ENCODE peak calls at places on chromosomes 7 and 10, in ten cellular contexts. D is CD8-positive, alpha-beta memory T cell; M is AG04450; B is mucosa of descending colon; O is GM23338; G is AG10803; K is CD4-positive, alpha-beta memory T cell; X is GM06990; N is foreskin fibroblast; Q is right cardiac atrium. A is an unnamed sample.

GRCh38 chr10:11311027-11311426 is 293.4 kb downstream of the CELF2 start:
- DNase-seq in D (no peak), M (no peak), B (no peak), O (no peak), G (no peak), K (no peak), X (no peak), N (no peak), Q (no peak), A (no peak)

GRCh38 chr10:50622497-50623298 is 1.1 kb downstream of the SGMS1 start:
- DNase-seq in D (peak), M (no peak), B (peak), O (peak), G (peak), K (peak), X (peak), N (peak), Q (peak), A (peak)

GRCh38 chr7:10998984-10999757 is 25.5 kb downstream of the PHF14 start:
- DNase-seq in D (no peak), M (no peak), B (no peak), O (no peak), G (no peak), K (no peak), X (no peak), N (no peak), Q (no peak), A (no peak)

GRCh38 chr10:62047960-62048383 is 146.5 kb downstream of the ARID5B start:
- DNase-seq in D (peak), M (no peak), B (peak), O (no peak), G (no peak), K (peak), X (no peak), N (no peak), Q (no peak), A (peak)

GRCh38 chr10:71326464-71326881 is 7.4 kb downstream of the SLC29A3 start:
- DNase-seq in D (no peak), M (no peak), B (peak), O (no peak), G (no peak), K (no peak), X (no peak), N (no peak), Q (peak), A (no peak)

GRCh38 chr7:105084581-105084980 is 70.6 kb downstream of the KMT2E start:
- DNase-seq in D (no peak), M (no peak), B (no peak), O (no peak), G (no peak), K (no peak), X (no peak), N (no peak), Q (no peak), A (no peak)

GRCh38 chr10:100890696-100891271 is 22.0 kb upstream of the SLF2 start:
- DNase-seq in D (no peak), M (peak), B (no peak), O (no peak), G (peak), K (no peak), X (no peak), N (peak), Q (no peak), A (peak)

GRCh38 chr7:134752006-134752760 is 27.3 kb upstream of the CALD1 start:
- DNase-seq in D (no peak), M (no peak), B (no peak), O (no peak), G (peak), K (no peak), X (no peak), N (peak), Q (no peak), A (peak)

GRCh38 chr7:129298268-129298893 is 73.6 kb downstream of the AHCYL2 start:
- DNase-seq in D (peak), M (no peak), B (peak), O (peak), G (peak), K (peak), X (no peak), N (peak), Q (no peak), A (peak)

GRCh38 chr7:93013471-93014061 is 104.2 kb downstream of the SAMD9 start:
- DNase-seq in D (no peak), M (no peak), B (no peak), O (no peak), G (peak), K (no peak), X (no peak), N (no peak), Q (no peak), A (no peak)

GRCh38 chr7:26584964-26585650 is 279.3 kb downstream of the SKAP2 start:
- DNase-seq in D (no peak), M (no peak), B (no peak), O (no peak), G (no peak), K (no peak), X (no peak), N (no peak), Q (no peak), A (no peak)

GRCh38 chr10:79021948-79022499 is 46.7 kb upstream of the ZMIZ1 start:
- DNase-seq in D (peak), M (no peak), B (no peak), O (no peak), G (no peak), K (no peak), X (no peak), N (no peak), Q (no peak), A (peak)

GRCh38 chr10:110260746-110261477 is 43.8 kb downstream of the SMNDC1 start:
- DNase-seq in D (no peak), M (no peak), B (no peak), O (no peak), G (peak), K (no peak), X (no peak), N (no peak), Q (no peak), A (no peak)

GRCh38 chr10:34078017-34078416 is 737.1 kb downstream of the PARD3 start:
- DNase-seq in D (no peak), M (no peak), B (no peak), O (no peak), G (no peak), K (no peak), X (no peak), N (no peak), Q (no peak), A (no peak)

GRCh38 chr7:140576589-140576988 is 64.0 kb downstream of the DENND2A start:
- DNase-seq in D (no peak), M (no peak), B (no peak), O (no peak), G (no peak), K (no peak), X (no peak), N (no peak), Q (no peak), A (no peak)

GRCh38 chr7:85716353-85716752 is 529.5 kb upstream of the SEMA3D start:
- DNase-seq in D (no peak), M (no peak), B (no peak), O (no peak), G (no peak), K (no peak), X (no peak), N (no peak), Q (no peak), A (no peak)

GRCh38 chr7:51220226-51220625 is 96.4 kb downstream of the COBL start:
- DNase-seq in D (no peak), M (no peak), B (no peak), O (no peak), G (no peak), K (no peak), X (no peak), N (no peak), Q (no peak), A (no peak)

GRCh38 chr7:138247568-138248328 is 171.5 kb downstream of the AKR1D1 start:
- DNase-seq in D (no peak), M (no peak), B (no peak), O (peak), G (no peak), K (no peak), X (no peak), N (no peak), Q (no peak), A (no peak)

GRCh38 chr7:158020706-158021095 is 566.9 kb downstream of the PTPRN2 start:
- DNase-seq in D (no peak), M (no peak), B (no peak), O (no peak), G (no peak), K (no peak), X (no peak), N (no peak), Q (no peak), A (no peak)

GRCh38 chr7:31875424-31875823 is 188.4 kb downstream of the PPP1R17 start:
- DNase-seq in D (no peak), M (no peak), B (peak), O (no peak), G (peak), K (no peak), X (no peak), N (no peak), Q (no peak), A (peak)

GRCh38 chr10:30114871-30115270 is 55.5 kb upstream of the JCAD start:
- DNase-seq in D (no peak), M (no peak), B (peak), O (peak), G (no peak), K (no peak), X (no peak), N (no peak), Q (no peak), A (peak)

GRCh38 chr10:33653584-33654367 is 319.3 kb upstream of the NRP1 start:
- DNase-seq in D (no peak), M (no peak), B (no peak), O (no peak), G (peak), K (no peak), X (no peak), N (peak), Q (no peak), A (peak)

GRCh38 chr10:99375444-99375843 is 46.3 kb downstream of the CNNM1 start:
- DNase-seq in D (no peak), M (no peak), B (no peak), O (no peak), G (no peak), K (no peak), X (no peak), N (no peak), Q (no peak), A (no peak)

GRCh38 chr7:47847207-47847606 is 101.1 kb downstream of the PKD1L1 start:
- DNase-seq in D (no peak), M (no peak), B (no peak), O (peak), G (no peak), K (no peak), X (no peak), N (no peak), Q (no peak), A (no peak)

GRCh38 chr7:155763721-155764431 is 48.4 kb downstream of the SHH start:
- DNase-seq in D (peak), M (peak), B (no peak), O (no peak), G (peak), K (peak), X (peak), N (peak), Q (no peak), A (no peak)
- H3K4me3 ChIP-seq in D (peak), M (no peak), B (no peak), O (no peak), G (no peak), K (no peak), X (no peak), N (no peak), Q (no peak), A (no peak)

GRCh38 chr10:126387931-126388911 is at the start of gene ADAM12:
- DNase-seq in D (no peak), M (no peak), B (no peak), O (peak), G (peak), K (peak), X (peak), N (peak), Q (peak), A (peak)

GRCh38 chr10:126390324-126390723 is 2.0 kb upstream of the ADAM12 start:
- DNase-seq in D (no peak), M (no peak), B (no peak), O (no peak), G (no peak), K (peak), X (no peak), N (no peak), Q (no peak), A (no peak)

GRCh38 chr10:126384269-126384873 is 3.9 kb downstream of the ADAM12 start:
- DNase-seq in D (no peak), M (peak), B (no peak), O (no peak), G (peak), K (no peak), X (no peak), N (peak), Q (no peak), A (peak)

GRCh38 chr10:126391162-126391880 is 3.0 kb upstream of the ADAM12 start:
- DNase-seq in D (no peak), M (no peak), B (no peak), O (no peak), G (peak), K (no peak), X (no peak), N (peak), Q (no peak), A (no peak)

DNA sequence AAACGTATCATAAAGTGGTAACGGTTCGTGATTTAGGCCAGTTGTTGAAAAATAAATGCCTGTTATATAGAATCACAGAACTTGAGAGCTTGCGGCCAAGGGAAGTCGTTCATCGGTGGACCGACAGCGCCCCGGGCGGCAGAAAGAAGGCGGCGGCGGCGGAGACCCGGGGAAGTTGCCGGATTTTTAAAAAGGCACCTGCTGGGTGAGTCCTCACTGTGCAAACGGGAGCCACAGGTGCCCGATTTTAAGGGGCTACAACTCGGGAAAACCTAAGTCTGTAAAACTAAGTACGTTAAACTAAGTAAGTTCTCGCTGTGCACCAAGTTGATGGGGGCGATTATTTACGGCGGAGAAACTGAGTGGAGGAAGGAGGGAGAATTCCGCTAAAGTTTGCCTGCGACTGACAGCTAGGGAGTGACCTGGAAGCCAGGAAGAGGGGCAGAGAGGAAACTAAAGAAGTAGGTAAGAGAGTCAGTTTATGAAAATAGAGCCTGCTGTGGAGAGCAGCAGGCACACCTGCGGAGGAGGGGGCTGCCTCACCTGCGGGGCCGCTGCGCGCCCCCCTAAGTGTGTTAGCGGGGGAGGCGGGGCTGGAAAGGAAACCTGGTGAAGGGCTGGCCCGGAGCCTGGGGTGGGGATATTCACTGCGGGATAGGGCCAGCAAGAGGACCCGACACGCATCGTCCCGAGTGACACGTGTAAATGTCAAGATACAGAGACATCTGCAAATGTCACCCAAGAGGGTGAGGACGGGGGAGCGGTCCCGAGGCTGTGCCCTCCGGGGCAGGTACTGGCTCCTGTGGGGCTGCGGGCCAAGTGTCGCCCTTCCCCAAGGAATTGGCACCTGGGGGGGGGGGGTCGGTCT is 1.0 kb downstream of the ADAM12 start:
- DNase-seq in D (no peak), M (no peak), B (peak), O (peak), G (peak), K (peak), X (peak), N (peak), Q (peak), A (peak)
- H3K4me3 ChIP-seq in D (no peak), M (peak), B (no peak), O (peak), G (peak), K (no peak), X (no peak), N (peak), Q (peak), A (peak)

DNA sequence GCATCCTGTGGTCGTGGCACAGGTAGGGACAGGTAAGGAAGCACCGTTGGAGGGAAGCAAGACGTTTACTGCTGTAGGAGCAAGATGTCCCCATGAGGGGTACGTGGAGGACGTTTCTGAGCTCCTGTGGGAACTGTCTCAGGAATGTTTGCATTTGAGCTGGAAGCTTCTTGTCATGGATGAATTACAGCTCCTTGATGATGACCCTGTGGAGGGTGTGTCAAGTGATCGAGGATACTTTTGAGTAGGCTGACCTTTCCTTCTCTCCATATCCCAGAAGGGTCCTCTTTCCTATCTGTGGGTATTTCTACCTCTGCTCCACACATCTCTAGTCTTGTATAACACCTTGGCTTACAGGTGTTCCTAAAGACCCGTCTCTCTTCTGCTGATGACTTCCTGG is 94.8 kb downstream of the PFKFB3 start:
- DNase-seq in D (no peak), M (no peak), B (no peak), O (no peak), G (no peak), K (no peak), X (no peak), N (no peak), Q (no peak), A (no peak)
- H3K4me3 ChIP-seq in D (no peak), M (no peak), B (no peak), O (no peak), G (no peak), K (no peak), X (no peak), N (no peak), Q (no peak), A (no peak)

DNA sequence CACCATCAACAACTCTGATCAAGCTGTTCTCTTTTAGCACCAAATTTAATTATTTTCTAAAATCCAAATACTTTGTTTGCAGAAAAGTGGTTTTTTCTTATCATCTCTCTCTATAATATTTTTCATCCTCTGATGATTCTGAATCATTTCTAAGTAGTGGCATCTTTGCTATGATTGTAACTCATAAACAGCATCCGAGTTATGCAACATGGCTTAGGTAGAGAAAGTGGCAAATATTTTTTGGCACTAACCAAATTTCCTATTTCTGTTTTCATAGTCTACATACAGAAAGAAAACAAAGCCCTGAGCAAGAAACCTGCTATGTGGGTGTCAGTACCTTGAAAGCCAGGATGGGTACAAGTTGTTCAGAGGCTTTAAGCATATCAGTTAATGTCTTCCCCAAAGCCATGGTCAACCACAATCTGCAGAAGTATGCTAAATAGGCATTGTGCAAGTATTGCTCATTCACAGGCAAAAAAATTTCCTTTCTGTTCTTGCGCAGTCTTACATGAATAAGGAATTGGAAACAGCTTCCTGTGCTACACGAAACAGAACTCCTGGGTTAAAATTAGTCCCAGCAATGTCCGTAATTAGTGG is 325.4 kb upstream of the MAGI2 start:
- DNase-seq in D (no peak), M (peak), B (no peak), O (no peak), G (peak), K (no peak), X (no peak), N (peak), Q (no peak), A (peak)
- H3K4me3 ChIP-seq in D (no peak), M (no peak), B (no peak), O (no peak), G (no peak), K (no peak), X (no peak), N (no peak), Q (no peak), A (no peak)